ENCODE peak calls at places on chromosomes 3 and 15, in seven cellular contexts. G is PC-9, E is dorsolateral prefrontal cortex, U is body of pancreas, L is cardiac muscle cell, Y is PC-3, I is stomach. C is an unnamed sample.

GRCh38 chr15:88909956-88910831 is 3.0 kb downstream of the MFGE8 start:
- DNase-seq in G (no peak), E (no peak), U (no peak), L (no peak), Y (no peak), I (no peak), C (no peak)

GRCh38 chr15:22874256-22874655 is 35.8 kb downstream of the NIPA2 start:
- DNase-seq in G (no peak), E (no peak), U (no peak), L (no peak), Y (no peak), I (no peak), C (no peak)

GRCh38 chr15:100108846-100109245 is 232.9 kb downstream of the ADAMTS17 start:
- DNase-seq in G (no peak), E (peak), U (no peak), L (no peak), Y (no peak), I (no peak), C (no peak)

GRCh38 chr3:10757021-10757820 is 58.8 kb upstream of the SLC6A11 start:
- DNase-seq in G (no peak), E (no peak), U (no peak), L (no peak), Y (peak), I (no peak), C (no peak)

GRCh38 chr3:126126811-126127431 is 43.0 kb upstream of the SLC41A3 start:
- DNase-seq in G (no peak), E (peak), U (peak), L (no peak), Y (no peak), I (peak), C (no peak)

GRCh38 chr15:64982472-64982871 is 7.2 kb downstream of the SPG21 start:
- DNase-seq in G (no peak), E (no peak), U (no peak), L (no peak), Y (no peak), I (no peak), C (no peak)

GRCh38 chr3:67460841-67461240 is 193.6 kb downstream of the SUCLG2 start:
- DNase-seq in G (no peak), E (no peak), U (no peak), L (no peak), Y (no peak), I (no peak), C (no peak)

GRCh38 chr3:125139386-125139785 is 73.2 kb downstream of the SLC12A8 start:
- DNase-seq in G (no peak), E (no peak), U (no peak), L (no peak), Y (no peak), I (no peak), C (no peak)

GRCh38 chr15:89333959-89334509 is 590 bp downstream of the POLG start:
- DNase-seq in G (no peak), E (no peak), U (no peak), L (no peak), Y (no peak), I (no peak), C (no peak)

GRCh38 chr3:155032918-155033317 is 47.2 kb upstream of the MME start:
- DNase-seq in G (no peak), E (no peak), U (no peak), L (peak), Y (no peak), I (no peak), C (no peak)

GRCh38 chr3:174191895-174192294 is 667.2 kb upstream of the NAALADL2 start:
- DNase-seq in G (no peak), E (no peak), U (no peak), L (no peak), Y (no peak), I (no peak), C (no peak)

GRCh38 chr15:70356062-70356860 is 258.5 kb upstream of the TLE3 start:
- DNase-seq in G (no peak), E (no peak), U (no peak), L (no peak), Y (no peak), I (peak), C (no peak)

GRCh38 chr3:36992806-36993325 is at the start of gene EPM2AIP1:
- DNase-seq in G (no peak), E (no peak), U (no peak), L (peak), Y (no peak), I (no peak), C (no peak)

GRCh38 chr15:38130739-38131498 is 121.7 kb upstream of the SPRED1 start:
- DNase-seq in G (no peak), E (peak), U (peak), L (no peak), Y (peak), I (peak), C (no peak)

GRCh38 chr3:190382082-190382481 is 5.9 kb upstream of the CLDN16 start:
- DNase-seq in G (no peak), E (no peak), U (no peak), L (no peak), Y (peak), I (no peak), C (no peak)

DNA sequence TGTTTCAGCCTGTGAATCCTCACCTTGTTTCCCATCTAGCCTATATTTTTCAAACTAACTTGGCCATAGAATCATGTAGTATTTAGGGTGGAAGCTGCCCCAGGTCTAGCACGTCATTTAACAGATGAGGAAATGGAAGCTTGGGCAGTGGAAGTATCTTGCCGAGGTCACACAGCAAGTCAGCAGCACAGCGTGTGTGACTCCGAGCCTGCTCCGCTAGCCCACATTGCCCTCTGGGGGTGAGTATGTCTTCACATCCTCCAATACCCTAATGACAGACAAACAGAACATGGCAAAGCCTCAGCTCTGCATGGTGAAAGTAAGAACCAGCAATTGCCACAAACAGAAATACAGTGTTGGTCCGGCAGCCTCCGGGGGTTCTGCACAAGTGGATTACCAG is 2.2 kb upstream of the CCR5 start:
- DNase-seq in G (no peak), E (peak), U (peak), L (peak), Y (peak), I (peak), C (no peak)
- TF ChIP-seq CTCF in G (no peak), E (peak), U (no peak), L (no peak), Y (peak), I (no peak), C (peak)

DNA sequence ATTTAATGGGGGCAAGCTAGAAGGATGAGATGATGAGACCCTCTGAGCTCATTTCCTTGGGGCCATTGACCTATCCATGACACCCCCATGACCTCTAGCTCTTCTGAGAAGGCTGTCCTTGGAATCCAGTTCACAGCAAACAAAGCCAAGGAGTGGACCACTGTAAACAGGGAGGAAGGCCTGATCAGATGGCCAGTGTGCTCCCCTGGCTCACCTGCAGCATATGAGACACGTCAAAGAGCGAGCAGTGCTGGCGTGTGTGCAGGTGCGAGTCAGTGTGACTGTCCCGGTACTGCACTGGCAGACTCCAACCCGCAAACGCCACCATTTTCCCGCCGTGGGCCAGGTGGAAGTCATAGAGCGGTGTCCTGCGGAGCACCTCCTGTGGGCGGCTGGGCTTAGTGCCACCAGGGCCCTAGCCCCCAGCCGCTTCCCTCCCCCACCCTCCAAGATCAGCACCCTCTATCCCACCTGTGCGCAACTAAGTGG is 339 bp downstream of the AMT start:
- DNase-seq in G (no peak), E (no peak), U (peak), L (no peak), Y (no peak), I (peak), C (no peak)
- H3K4me3 ChIP-seq in G (no peak), E (peak), U (peak), L (peak), Y (no peak), I (peak), C (no peak)

DNA sequence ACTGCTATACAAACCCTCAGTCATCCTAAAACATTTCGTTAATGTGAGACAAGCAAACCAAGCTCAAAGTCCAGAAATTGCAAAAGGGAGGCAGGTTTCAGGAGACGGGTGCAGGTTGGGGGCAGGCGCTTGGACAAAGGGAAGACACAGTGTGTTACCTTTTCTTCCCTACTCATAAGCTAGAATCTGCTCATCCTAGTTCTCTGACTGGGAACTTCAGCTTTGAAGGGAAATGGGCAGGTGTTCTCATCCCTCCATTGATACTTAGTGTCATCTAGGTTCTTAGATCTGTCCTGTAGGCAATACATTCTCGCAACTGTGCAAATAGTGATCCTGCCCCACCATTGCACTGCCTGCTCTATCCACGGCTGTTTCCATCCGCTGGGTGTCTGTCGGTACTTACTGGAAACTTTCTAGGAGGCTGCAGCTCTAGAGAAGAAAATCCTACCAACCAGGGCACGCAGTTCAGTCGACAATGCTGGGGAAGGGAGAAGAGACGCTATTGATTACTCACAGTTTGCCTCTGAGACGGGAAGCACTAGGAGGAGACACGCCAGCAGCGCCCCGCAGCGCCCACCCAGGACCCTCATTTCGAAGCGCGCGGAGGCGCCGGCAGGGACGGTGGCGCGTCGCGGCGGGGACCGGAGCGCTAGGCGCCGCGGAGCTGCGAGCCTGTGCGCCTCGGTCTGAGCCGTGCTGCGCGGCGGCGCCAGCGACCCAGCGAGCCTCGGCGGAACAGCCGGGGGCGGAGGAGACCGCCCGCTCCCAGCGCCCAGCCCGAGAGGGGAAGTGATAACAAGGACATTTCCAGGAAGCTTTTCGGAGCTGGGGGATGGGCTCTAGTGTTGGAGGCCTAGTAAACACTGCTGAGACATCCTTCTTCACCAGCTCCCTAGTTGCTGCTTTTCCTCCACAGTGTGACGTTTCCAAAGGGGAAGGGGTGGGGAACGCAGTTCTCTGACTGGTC is at the start of gene PROS1:
- DNase-seq in G (peak), E (peak), U (peak), L (peak), Y (peak), I (peak), C (peak)
- TF ChIP-seq CTCF in G (no peak), E (no peak), U (no peak), L (no peak), Y (peak), I (no peak), C (no peak)

GRCh38 chr15:94081829-94082228 is 149.5 kb upstream of the MCTP2 start:
- DNase-seq in G (no peak), E (no peak), U (no peak), L (no peak), Y (peak), I (no peak), C (no peak)

GRCh38 chr15:94080989-94081605 is 150.3 kb upstream of the MCTP2 start:
- DNase-seq in G (no peak), E (no peak), U (no peak), L (no peak), Y (peak), I (no peak), C (no peak)

GRCh38 chr15:94079459-94079858 is 151.9 kb upstream of the MCTP2 start:
- DNase-seq in G (no peak), E (no peak), U (no peak), L (no peak), Y (no peak), I (no peak), C (no peak)

GRCh38 chr15:94079968-94080367 is 151.4 kb upstream of the MCTP2 start:
- DNase-seq in G (no peak), E (no peak), U (no peak), L (no peak), Y (no peak), I (no peak), C (no peak)

GRCh38 chr15:94080416-94080815 is 150.9 kb upstream of the MCTP2 start:
- DNase-seq in G (no peak), E (no peak), U (no peak), L (no peak), Y (peak), I (no peak), C (no peak)
- H3K4me3 ChIP-seq in G (no peak), E (no peak), U (no peak), L (no peak), Y (peak), I (no peak), C (no peak)

GRCh38 chr3:147360936-147361670 is 45.2 kb downstream of the ZIC4 start:
- DNase-seq in G (no peak), E (no peak), U (no peak), L (no peak), Y (no peak), I (no peak), C (no peak)

GRCh38 chr3:147359177-147360062 is 46.9 kb downstream of the ZIC4 start:
- DNase-seq in G (no peak), E (no peak), U (no peak), L (no peak), Y (no peak), I (no peak), C (no peak)

GRCh38 chr3:147358144-147358992 is 48.0 kb downstream of the ZIC4 start:
- DNase-seq in G (no peak), E (no peak), U (no peak), L (no peak), Y (no peak), I (no peak), C (no peak)

GRCh38 chr3:147364771-147365170 is 41.6 kb downstream of the ZIC4 start:
- DNase-seq in G (no peak), E (no peak), U (no peak), L (no peak), Y (no peak), I (no peak), C (no peak)

GRCh38 chr3:147361671-147362420 is 44.5 kb downstream of the ZIC4 start:
- DNase-seq in G (peak), E (no peak), U (no peak), L (no peak), Y (peak), I (no peak), C (no peak)
- TF ChIP-seq CTCF in G (peak), E (peak), U (peak), L (peak), Y (peak), I (no peak), C (peak)

GRCh38 chr3:43378066-43378935 is 92.0 kb downstream of the SNRK start:
- DNase-seq in G (peak), E (no peak), U (peak), L (peak), Y (peak), I (peak), C (no peak)
- H3K4me3 ChIP-seq in G (no peak), E (no peak), U (no peak), L (no peak), Y (no peak), I (no peak), C (no peak)

GRCh38 chr3:148379763-148380162 is 317.9 kb upstream of the AGTR1 start:
- DNase-seq in G (no peak), E (no peak), U (no peak), L (peak), Y (peak), I (no peak), C (peak)
- TF ChIP-seq CTCF in G (peak), E (peak), U (peak), L (peak), Y (peak), I (no peak), C (peak)